ENCODE peak calls at places on chromosomes 16 and 17, in six cellular contexts. C is GM23248, W is A549, O is endothelial cell of umbilical vein, S is mesendoderm, R is GM23338. L is an unnamed sample.

GRCh38 chr17:47066095-47066494 is 87.0 kb upstream of the RPRML start:
- DNase-seq in W (peak; percentile 28), S (peak; percentile 72), O (no peak), C (no peak), R (peak; percentile 67), L (no peak)

GRCh38 chr17:1058423-1059130 is 61.6 kb downstream of the TIMM22 start:
- DNase-seq in C (peak; percentile 48), W (peak; percentile 73), S (peak; percentile 62), O (peak; percentile 65), R (peak; percentile 74), L (peak; percentile 42)

GRCh38 chr17:66809408-66809807 is 25.5 kb upstream of the CACNG5 start:
- DNase-seq in O (no peak), C (no peak), R (no peak), S (no peak), W (no peak), L (no peak)

GRCh38 chr16:87834668-87835473 is 34.4 kb downstream of the SLC7A5 start:
- DNase-seq in W (no peak), R (no peak), S (no peak), C (no peak), O (no peak), L (no peak)

GRCh38 chr16:15494231-15494630 is 59.8 kb downstream of the BMERB1 start:
- DNase-seq in C (peak; percentile 77), O (no peak), R (no peak), W (no peak), S (no peak), L (no peak)

GRCh38 chr16:87226926-87227650 is 90.1 kb downstream of the C16orf95 start:
- DNase-seq in C (peak; percentile 24), O (peak; percentile 18), S (no peak), R (no peak), W (no peak), L (no peak)

GRCh38 chr16:89052824-89053724 is 40.6 kb upstream of the ACSF3 start:
- DNase-seq in O (no peak), S (no peak), W (peak; percentile 83), R (no peak), C (peak; percentile 49), L (peak; percentile 62)

GRCh38 chr16:59192551-59193199 is 458.6 kb upstream of the GOT2 start:
- DNase-seq in R (peak; percentile 91), S (peak; percentile 65), O (peak; percentile 46), C (peak; percentile 1), W (no peak), L (no peak)

GRCh38 chr16:17346774-17347569 is 123.8 kb downstream of the XYLT1 start:
- DNase-seq in R (no peak), C (no peak), W (no peak), S (no peak), O (no peak), L (no peak)

GRCh38 chr16:69351309-69352027 is at the start of gene TMED6:
- DNase-seq in S (no peak), C (no peak), O (no peak), W (no peak), R (no peak), L (no peak)

GRCh38 chr17:34579979-34580684 is 750 bp downstream of the TMEM132E start:
- DNase-seq in R (peak; percentile 72), S (peak; percentile 56), C (peak; percentile 61), W (peak; percentile 43), O (peak; percentile 12), L (peak; percentile 3)

GRCh38 chr16:72271841-72272240 is 99.9 kb upstream of the PMFBP1 start:
- DNase-seq in C (no peak), S (no peak), W (no peak), R (no peak), O (no peak), L (no peak)

GRCh38 chr17:81583589-81584337 is 31.6 kb upstream of the FAAP100 start:
- DNase-seq in S (no peak), R (no peak), O (peak; percentile 76), W (no peak), C (no peak), L (no peak)

GRCh38 chr16:49638696-49639629 is 216.9 kb downstream of the ZNF423 start:
- DNase-seq in C (no peak), W (no peak), O (no peak), S (no peak), R (no peak), L (no peak)

GRCh38 chr17:7211512-7212277 is 7.9 kb downstream of the DLG4 start:
- DNase-seq in W (no peak), R (peak; percentile 76), C (no peak), O (no peak), S (peak; percentile 46), L (no peak)
- H3K4me3 ChIP-seq in W (no peak overlapping the region), R (peak overlapping the region; percentile 80), C (no peak overlapping the region), O (no peak overlapping the region), S (peak overlapping the region; percentile 47), L (no peak overlapping the region)

GRCh38 chr17:49738456-49739163 is 25.3 kb downstream of the FAM117A start:
- DNase-seq in C (no peak), W (no peak), O (no peak), R (no peak), S (no peak), L (no peak)

GRCh38 chr17:49739662-49740271 is 24.2 kb downstream of the FAM117A start:
- DNase-seq in S (peak; percentile 62), O (peak; percentile 16), R (no peak), W (no peak), C (no peak), L (peak; percentile 44)

GRCh38 chr17:49741009-49741691 is 22.8 kb downstream of the FAM117A start:
- DNase-seq in S (no peak), W (no peak), R (no peak), C (peak; percentile 71), O (no peak), L (peak; percentile 54)

GRCh38 chr17:49742256-49742655 is 21.7 kb downstream of the FAM117A start:
- DNase-seq in O (no peak), C (no peak), R (no peak), S (no peak), W (no peak), L (no peak)

DNA sequence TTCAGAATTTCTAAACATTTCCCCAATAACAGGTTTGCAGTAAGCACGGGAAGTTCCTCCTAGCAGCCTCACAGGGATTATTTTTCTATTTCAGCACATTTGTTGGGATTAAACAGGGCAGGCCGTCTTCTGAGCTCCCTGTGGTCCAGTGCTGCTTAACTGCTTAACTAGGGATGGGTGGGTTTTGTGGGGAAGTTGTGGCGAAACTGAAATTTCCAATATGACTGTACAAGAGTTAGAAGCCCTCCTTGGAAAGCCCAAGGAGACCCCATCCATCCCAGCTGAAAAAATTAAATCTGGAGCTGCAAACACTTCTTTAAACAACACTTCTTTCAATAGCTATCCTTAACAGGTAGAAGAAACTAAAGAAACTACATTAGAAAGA is 22.2 kb downstream of the FAM117A start:
- DNase-seq in O (no peak), W (no peak), S (no peak), C (no peak), R (no peak), L (no peak)
- H3K4me2 ChIP-seq in O (no peak overlapping the region), W (no peak overlapping the region), S (no peak overlapping the region), C (no peak overlapping the region), R (no peak overlapping the region), L (peak overlapping the region; percentile 65)

GRCh38 chr16:30011505-30012480 is 966 bp upstream of the DOC2A start:
- DNase-seq in S (no peak), O (no peak), C (peak; percentile 35), W (no peak), R (peak; percentile 68), L (no peak)
- H3K4me3 ChIP-seq in S (no peak overlapping the region), O (peak overlapping the region; percentile 30), C (peak overlapping the region; percentile 50), W (peak overlapping the region; percentile 62), R (peak overlapping the region; percentile 91), L (no peak overlapping the region)

DNA sequence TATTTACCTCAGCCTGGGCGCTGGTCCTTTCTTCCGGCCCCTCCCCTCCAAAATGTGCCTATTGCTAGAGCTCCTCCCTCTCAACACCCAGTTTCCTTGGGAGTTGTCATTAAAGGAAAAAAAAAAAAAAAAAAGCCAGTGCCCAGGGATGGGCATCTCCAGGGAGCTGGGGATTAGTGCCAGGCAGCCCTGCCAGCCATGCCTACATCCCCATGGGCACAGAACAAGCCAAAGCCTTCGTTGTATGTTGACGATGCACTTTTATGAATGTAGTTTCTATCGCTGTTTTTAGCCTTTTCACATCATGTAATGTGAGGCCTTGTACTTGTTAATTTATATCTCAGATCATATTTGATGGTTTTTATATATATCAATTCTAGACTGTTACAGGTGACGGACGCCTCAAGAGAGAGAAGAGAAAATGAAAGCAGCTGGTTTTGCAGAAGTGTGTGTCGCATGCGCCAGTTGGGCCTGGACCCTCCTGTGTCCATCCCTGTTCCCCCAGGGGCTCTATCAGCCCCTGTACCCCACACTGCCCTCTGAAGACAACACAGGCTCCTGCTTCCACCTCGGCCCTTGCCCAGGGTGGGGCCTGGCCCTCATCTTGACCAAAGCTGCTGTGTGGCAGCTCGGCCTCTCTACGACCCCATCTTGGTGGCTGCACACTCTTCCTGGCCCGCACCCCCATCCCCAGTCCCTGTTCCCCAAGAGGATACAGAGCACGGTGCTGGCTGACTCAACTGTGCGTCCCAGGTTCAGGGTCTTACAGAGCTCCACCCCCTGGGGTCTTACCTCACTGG is 4.8 kb downstream of the LIMD2 start:
- DNase-seq in S (no peak), W (no peak), O (no peak), R (no peak), C (no peak), L (no peak)
- H3K4me2 ChIP-seq in S (no peak overlapping the region), W (no peak overlapping the region), O (no peak overlapping the region), R (no peak overlapping the region), C (no peak overlapping the region), L (no peak overlapping the region)

GRCh38 chr17:56173958-56174357 is 20.7 kb downstream of the ANKFN1 start:
- DNase-seq in W (no peak), C (peak; percentile 52), S (peak; percentile 25), O (no peak), R (no peak), L (no peak)
- H3K4me3 ChIP-seq in W (no peak overlapping the region), C (no peak overlapping the region), S (no peak overlapping the region), O (no peak overlapping the region), R (no peak overlapping the region), L (no peak overlapping the region)